ENCODE peak calls at places on chromosomes 13 and 19, in four cellular contexts. A is K562, F is GM12878, V is HepG2. Z is an unnamed sample.

GRCh38 chr13:111634410-111634809 is 314.0 kb downstream of the TEX29 start:
- DNase-seq in F (no peak), V (no peak), A (no peak), Z (no peak)

GRCh38 chr19:58409010-58409790 is 751 bp downstream of the ZNF584 start:
- DNase-seq in F (no peak), V (no peak), A (no peak), Z (no peak)

GRCh38 chr19:44745386-44745831 is 3.1 kb upstream of the BCL3 start:
- DNase-seq in A (peak), V (no peak), F (no peak), Z (no peak)

GRCh38 chr19:36652958-36653357 is 13.7 kb downstream of the ZNF461 start:
- DNase-seq in F (no peak), V (no peak), A (no peak), Z (no peak)

GRCh38 chr13:23899555-23899954 is 2.3 kb upstream of the C1QTNF9B start:
- DNase-seq in A (no peak), F (no peak), V (peak), Z (no peak)

GRCh38 chr19:3154957-3155736 is 19.3 kb downstream of the GNA15 start:
- DNase-seq in A (peak), V (peak), F (peak), Z (no peak)

GRCh38 chr19:38850976-38851621 is 1.3 kb upstream of the HNRNPL start:
- DNase-seq in A (no peak), V (no peak), F (no peak), Z (no peak)

GRCh38 chr13:31301119-31301518 is 101.3 kb downstream of the B3GLCT start:
- DNase-seq in V (no peak), F (no peak), A (no peak), Z (no peak)

GRCh38 chr13:28531195-28531955 is 36.4 kb upstream of the FLT1 start:
- DNase-seq in A (no peak), V (no peak), F (no peak), Z (peak)

GRCh38 chr19:45473366-45474190 is 5.8 kb downstream of the FOSB start:
- DNase-seq in V (no peak), A (no peak), F (no peak), Z (no peak)

GRCh38 chr13:100403675-100404074 is 184.9 kb downstream of the GGACT start:
- DNase-seq in A (no peak), V (no peak), F (no peak), Z (no peak)

GRCh38 chr19:36209372-36209771 is 5.1 kb downstream of the ZNF565 start:
- DNase-seq in A (no peak), V (no peak), F (no peak), Z (no peak)

GRCh38 chr19:18712981-18713380 is 29.5 kb downstream of the CRTC1 start:
- DNase-seq in A (no peak), F (no peak), V (no peak), Z (no peak)

DNA sequence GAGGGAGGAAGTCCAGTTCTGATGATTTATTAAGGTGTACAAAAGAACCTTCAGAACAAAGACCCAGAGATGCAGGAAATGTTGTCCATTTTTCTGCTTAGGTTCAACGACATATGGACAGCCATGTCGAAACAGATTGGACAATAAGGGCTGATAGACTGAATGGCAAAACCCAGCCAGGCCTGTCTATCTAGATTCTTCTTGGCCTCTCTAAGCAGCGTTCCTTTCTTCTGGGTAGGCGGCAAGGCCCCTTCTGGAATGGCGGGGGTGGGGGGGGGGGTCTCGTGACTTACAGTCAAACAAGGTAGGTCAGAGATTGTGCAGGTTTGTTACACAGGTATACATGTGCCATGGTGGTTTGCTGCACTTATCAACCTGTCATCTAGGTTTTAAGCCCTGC is 39.7 kb upstream of the PEPD start:
- DNase-seq in F (no peak), A (no peak), V (no peak), Z (no peak)
- TF ChIP-seq SP1 in F (no peak), A (no peak), V (no peak), Z (no peak)

DNA sequence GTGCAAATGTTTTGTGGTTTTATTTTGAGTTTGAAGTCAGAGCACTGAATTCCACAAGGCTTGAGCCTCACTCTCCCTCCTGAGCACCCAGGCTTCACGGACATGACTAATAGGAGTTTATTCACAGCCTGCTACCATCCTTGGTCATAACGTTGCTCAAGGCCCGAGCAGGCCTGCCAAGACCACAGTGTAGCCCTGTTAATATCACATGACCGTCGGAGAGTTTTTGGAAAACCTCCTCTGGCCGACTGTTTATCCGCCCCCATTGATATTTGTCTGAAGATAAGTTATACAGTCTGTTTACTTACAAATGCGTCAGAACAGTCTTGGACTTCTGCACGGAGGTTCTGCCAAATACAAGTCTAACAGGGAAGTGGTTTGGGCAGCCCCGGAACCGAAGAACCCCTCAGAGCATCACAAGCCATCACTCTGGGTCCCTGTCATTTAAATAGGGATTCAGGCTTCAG is 89.9 kb downstream of the COL4A2 start:
- DNase-seq in F (no peak), V (no peak), A (no peak), Z (no peak)
- TF ChIP-seq FOXM1 in F (no peak), V (no peak), A (no peak), Z (no peak)

GRCh38 chr13:43054803-43055802 is 31.7 kb downstream of the DNAJC15 start:
- DNase-seq in A (no peak), F (no peak), V (peak), Z (peak)
- TF ChIP-seq SP1 in A (no peak), F (no peak), V (no peak), Z (no peak)

GRCh38 chr19:33294058-33294798 is 8.1 kb downstream of the CEBPA start:
- DNase-seq in V (no peak), A (no peak), F (no peak), Z (no peak)
- TF ChIP-seq FOXM1 in V (no peak), A (no peak), F (no peak), Z (no peak)

GRCh38 chr19:16541526-16542044 is 652 bp downstream of the CHERP start:
- DNase-seq in A (peak), V (no peak), F (no peak), Z (no peak)
- TF ChIP-seq SP1 in A (no peak), V (no peak), F (no peak), Z (no peak)